ENCODE peak calls at places on chromosomes 7 and 10, in eight cellular contexts. I, M, X, D, O, K, N and F are unnamed samples.

GRCh38 chr7:116772423-116772852 is 89.9 kb upstream of the CAPZA2 start:
- DNase-seq in I (no peak), M (peak), X (no peak), D (no peak), O (no peak), K (peak), N (no peak), F (peak)

GRCh38 chr10:118907051-118907450 is 122.5 kb upstream of the NANOS1 start:
- DNase-seq in I (no peak), M (no peak), X (no peak), D (no peak), O (no peak), K (no peak), N (no peak), F (no peak)

GRCh38 chr7:159008055-159008405 is 136.6 kb downstream of the VIPR2 start:
- DNase-seq in I (no peak), M (no peak), X (no peak), D (no peak), O (no peak), K (no peak), N (no peak), F (no peak)

GRCh38 chr7:85424298-85424697 is 237.4 kb upstream of the SEMA3D start:
- DNase-seq in I (no peak), M (no peak), X (no peak), D (no peak), O (no peak), K (no peak), N (no peak), F (no peak)

GRCh38 chr7:149741629-149742028 is 31.8 kb downstream of the ZNF467 start:
- DNase-seq in I (no peak), M (no peak), X (no peak), D (no peak), O (no peak), K (peak), N (peak), F (no peak)

GRCh38 chr10:91512458-91512857 is 102.3 kb downstream of the HECTD2 start:
- DNase-seq in I (no peak), M (no peak), X (no peak), D (no peak), O (no peak), K (no peak), N (no peak), F (no peak)

GRCh38 chr7:32161708-32162107 is 91.5 kb upstream of the PDE1C start:
- DNase-seq in I (no peak), M (peak), X (no peak), D (no peak), O (no peak), K (peak), N (no peak), F (no peak)

GRCh38 chr7:149369497-149369896 is 91.4 kb downstream of the ZNF777 start:
- DNase-seq in I (no peak), M (no peak), X (peak), D (no peak), O (no peak), K (no peak), N (no peak), F (no peak)

GRCh38 chr7:81206217-81206616 is 287.4 kb upstream of the SEMA3C start:
- DNase-seq in I (no peak), M (no peak), X (no peak), D (no peak), O (no peak), K (no peak), N (no peak), F (no peak)

GRCh38 chr10:106619353-106619752 is 545.2 kb downstream of the SORCS1 start:
- DNase-seq in I (no peak), M (no peak), X (no peak), D (no peak), O (no peak), K (no peak), N (no peak), F (no peak)

GRCh38 chr10:46220872-46221538 is 65.8 kb upstream of the ANTXRL start:
- DNase-seq in I (no peak), M (peak), X (no peak), D (no peak), O (no peak), K (no peak), N (no peak), F (no peak)
- TF ChIP-seq CTCF in I (peak), M (peak), X (no peak), D (no peak), O (no peak), K (no peak), N (peak), F (no peak)

GRCh38 chr7:155000795-155001194 is 2.1 kb downstream of the PAXIP1 start:
- DNase-seq in I (no peak), M (no peak), X (no peak), D (no peak), O (no peak), K (no peak), N (peak), F (no peak)
- TF ChIP-seq CTCF in I (no peak), M (peak), X (no peak), D (no peak), O (no peak), K (no peak), N (peak), F (no peak)

DNA sequence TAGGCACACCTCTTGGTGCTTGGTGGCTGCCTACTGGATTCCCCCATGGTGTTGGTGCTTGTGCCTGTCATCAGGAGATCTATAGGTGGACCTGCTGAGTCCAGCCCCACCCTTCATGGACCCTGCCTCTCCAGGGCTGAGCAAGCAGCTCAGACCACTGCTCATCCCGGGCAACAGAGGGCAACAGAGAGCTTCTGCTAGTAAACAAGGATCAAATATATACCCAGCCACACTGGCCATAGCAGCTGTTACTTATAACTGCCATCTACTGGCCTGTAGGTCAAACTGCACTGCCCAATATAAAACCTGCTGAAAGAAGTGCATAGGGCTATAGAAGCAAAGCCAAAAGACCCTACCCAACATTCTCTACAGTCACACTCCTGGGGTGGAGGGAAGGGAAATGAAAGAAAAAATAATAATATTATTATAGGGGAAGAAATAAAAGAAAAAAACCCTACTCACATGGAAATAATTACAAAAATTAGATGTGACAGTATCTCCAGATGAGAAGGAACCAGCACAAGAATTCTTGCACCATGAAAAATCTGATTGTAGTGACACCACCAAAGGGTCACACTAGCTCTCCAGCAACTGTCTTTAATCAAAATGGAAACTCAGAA is 54.9 kb upstream of the ZNF800 start:
- DNase-seq in I (no peak), M (peak), X (no peak), D (peak), O (no peak), K (peak), N (peak), F (peak)
- TF ChIP-seq CTCF in I (peak), M (no peak), X (no peak), D (peak), O (peak), K (peak), N (peak), F (peak)

DNA sequence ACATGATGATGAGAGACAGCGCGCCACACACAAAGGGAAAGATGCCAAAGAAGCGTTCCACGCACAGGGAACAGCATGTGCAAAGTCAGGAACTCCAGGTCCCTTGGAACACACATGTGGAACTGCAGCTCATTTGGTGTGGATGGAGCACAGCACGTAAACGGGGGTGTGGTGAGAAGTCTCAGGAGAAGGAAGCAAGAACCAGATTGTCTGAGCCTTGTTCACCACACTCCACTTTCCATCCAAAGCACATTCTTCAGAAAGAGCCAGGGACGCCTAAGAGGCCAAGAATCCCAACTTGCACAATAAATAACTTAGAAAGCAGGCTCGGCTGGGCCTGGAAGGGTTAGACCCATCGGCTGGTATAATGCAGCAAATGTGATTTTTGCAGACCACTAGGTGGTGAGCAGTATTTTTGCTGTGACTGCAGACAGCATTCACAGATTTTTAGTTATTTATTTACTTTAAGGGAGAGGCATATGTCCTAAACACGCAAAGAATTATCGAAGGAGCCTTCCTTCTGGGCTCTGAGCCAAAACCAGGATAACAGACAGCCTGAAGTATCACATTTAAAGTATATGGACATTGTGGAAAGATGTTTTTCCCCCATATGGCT is 27.9 kb upstream of the ASCC1 start:
- DNase-seq in I (peak), M (peak), X (peak), D (no peak), O (no peak), K (peak), N (no peak), F (peak)
- TF ChIP-seq CTCF in I (peak), M (peak), X (peak), D (no peak), O (peak), K (peak), N (peak), F (peak)

GRCh38 chr10:20856484-20856883 is 40.6 kb downstream of the NEBL start:
- DNase-seq in I (no peak), M (no peak), X (no peak), D (no peak), O (no peak), K (no peak), N (no peak), F (no peak)

GRCh38 chr10:20853276-20853675 is 43.8 kb downstream of the NEBL start:
- DNase-seq in I (no peak), M (no peak), X (no peak), D (no peak), O (no peak), K (no peak), N (no peak), F (no peak)

GRCh38 chr10:20858292-20859124 is 38.6 kb downstream of the NEBL start:
- DNase-seq in I (no peak), M (peak), X (peak), D (no peak), O (no peak), K (peak), N (peak), F (peak)

GRCh38 chr10:20852303-20852702 is 44.8 kb downstream of the NEBL start:
- DNase-seq in I (no peak), M (no peak), X (no peak), D (no peak), O (no peak), K (no peak), N (no peak), F (no peak)

DNA sequence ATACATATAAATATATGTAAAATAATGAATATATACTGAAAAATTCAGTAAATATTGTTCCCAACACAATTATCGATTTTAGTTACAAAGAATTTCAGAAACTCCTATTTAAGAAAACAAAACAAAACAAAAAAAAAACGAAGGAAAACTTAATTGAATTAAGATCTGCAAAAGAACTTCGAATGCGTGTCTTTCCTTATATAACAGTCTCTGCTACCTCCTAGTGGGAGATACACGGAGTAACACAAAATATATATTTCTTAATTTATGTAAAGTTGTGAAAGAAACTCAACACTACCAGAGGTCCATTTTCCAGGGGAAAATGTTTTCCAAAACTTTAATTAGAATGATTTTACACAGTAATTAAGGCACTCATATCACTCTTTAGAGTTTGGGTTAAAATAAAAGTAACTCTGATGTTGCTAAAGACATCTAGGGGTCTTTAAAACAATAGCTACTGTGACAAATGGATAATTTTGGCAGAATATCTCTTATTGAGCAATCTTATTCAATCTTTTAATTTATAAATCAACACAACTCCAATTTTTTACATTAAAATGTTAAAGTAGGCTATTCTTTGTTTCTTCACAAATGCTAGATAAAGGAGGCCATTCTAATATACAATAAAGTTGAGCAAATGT is 41.6 kb downstream of the NEBL start:
- DNase-seq in I (no peak), M (peak), X (peak), D (no peak), O (no peak), K (peak), N (peak), F (no peak)
- TF ChIP-seq CTCF in I (peak), M (peak), X (peak), D (no peak), O (peak), K (no peak), N (peak), F (peak)

GRCh38 chr10:7405637-7406036 is 5.2 kb downstream of the SFMBT2 start:
- DNase-seq in I (no peak), M (no peak), X (no peak), D (no peak), O (no peak), K (no peak), N (no peak), F (no peak)
- TF ChIP-seq CTCF in I (no peak), M (no peak), X (no peak), D (no peak), O (no peak), K (no peak), N (no peak), F (no peak)

DNA sequence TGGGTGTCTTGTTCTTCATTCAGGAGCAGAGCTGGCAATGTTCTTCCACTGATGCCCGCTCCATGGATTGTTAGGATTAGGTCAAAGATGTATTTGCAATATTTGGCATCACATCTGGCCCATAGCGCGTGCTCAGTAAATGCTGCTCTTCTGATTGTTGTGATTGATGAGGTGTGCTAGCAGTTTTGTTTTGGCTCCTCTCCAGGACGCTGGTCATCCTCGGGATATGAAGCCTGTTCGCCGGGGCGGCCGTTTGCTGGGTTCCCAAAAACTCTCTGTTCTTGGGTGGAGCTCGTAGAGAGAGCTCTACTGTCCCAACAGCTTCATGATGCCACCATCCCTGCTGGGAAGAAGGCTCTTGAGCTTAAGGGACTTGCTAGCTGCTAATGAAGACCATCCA is 96.9 kb downstream of the XRCC2 start:
- DNase-seq in I (no peak), M (no peak), X (no peak), D (no peak), O (no peak), K (peak), N (no peak), F (no peak)
- TF ChIP-seq CTCF in I (no peak), M (no peak), X (no peak), D (no peak), O (no peak), K (no peak), N (no peak), F (no peak)

DNA sequence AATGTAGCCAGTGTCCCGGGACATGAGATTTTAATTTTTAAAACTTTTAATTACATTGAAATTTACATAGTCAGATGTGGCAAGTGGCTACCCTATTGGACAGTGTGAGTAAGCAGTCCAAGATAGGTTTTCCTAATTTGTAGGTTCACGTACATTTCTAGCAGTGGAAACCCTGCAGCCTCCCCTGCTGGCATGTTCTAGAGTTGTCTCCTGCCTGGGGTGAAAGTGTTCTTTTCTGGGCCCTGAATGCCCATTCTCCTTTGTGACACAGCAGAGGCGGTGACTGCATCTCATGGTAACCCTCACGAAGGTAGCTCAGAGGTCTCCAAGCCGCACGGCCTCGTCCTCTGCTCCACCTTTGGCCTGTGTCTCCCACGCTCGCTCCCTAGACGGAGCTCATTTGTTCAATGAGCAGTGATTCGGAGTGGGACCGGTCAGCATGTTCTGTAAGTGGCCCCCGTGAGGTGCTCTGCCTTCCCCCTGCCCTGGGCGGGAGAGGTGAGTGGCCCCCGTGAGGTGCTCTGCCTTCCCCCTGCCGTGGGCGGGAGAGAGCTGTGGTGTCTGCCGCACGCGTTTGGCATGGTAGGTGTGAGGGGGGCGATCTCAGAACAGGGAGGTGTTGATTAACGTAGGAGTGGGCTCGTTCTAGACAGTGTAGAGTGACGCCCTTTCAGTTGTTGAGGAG is 18.0 kb downstream of the WDR37 start:
- DNase-seq in I (no peak), M (peak), X (no peak), D (no peak), O (no peak), K (no peak), N (no peak), F (no peak)
- TF ChIP-seq CTCF in I (no peak), M (no peak), X (no peak), D (no peak), O (no peak), K (no peak), N (peak), F (no peak)